ENCODE peak calls at places on chromosomes 16 and 17, in seven cellular contexts. V is AG09309; G is cardiac fibroblast; N is A549; J is heart left ventricle; P is neural progenitor cell; Q is CD8-positive, alpha-beta T cell. K is an unnamed sample.

GRCh38 chr17:74332763-74333220 is 6.8 kb downstream of the KIF19 start:
- DNase-seq in V (no peak), G (no peak), N (no peak), J (no peak), P (peak), Q (no peak), K (peak)

GRCh38 chr17:17186051-17186450 is 20.1 kb downstream of the PLD6 start:
- DNase-seq in V (no peak), G (no peak), N (no peak), J (no peak), P (no peak), Q (no peak), K (no peak)

GRCh38 chr16:57043248-57043647 is 49.1 kb upstream of the CPNE2 start:
- DNase-seq in V (no peak), G (no peak), N (no peak), J (no peak), P (no peak), Q (no peak), K (no peak)

GRCh38 chr17:76449126-76449525 is 3.8 kb downstream of the UBE2O start:
- DNase-seq in V (no peak), G (no peak), N (no peak), J (no peak), P (no peak), Q (no peak), K (no peak)

GRCh38 chr17:77617516-77617915 is 341.0 kb upstream of the TNRC6C start:
- DNase-seq in V (no peak), G (no peak), N (no peak), J (no peak), P (no peak), Q (no peak), K (no peak)

GRCh38 chr16:84132527-84133285 is 12.3 kb downstream of the HSDL1 start:
- DNase-seq in V (no peak), G (no peak), N (no peak), J (no peak), P (no peak), Q (no peak), K (no peak)

GRCh38 chr17:48795444-48796162 is 21.4 kb downstream of the TTLL6 start:
- DNase-seq in V (peak), G (peak), N (peak), J (no peak), P (no peak), Q (no peak), K (no peak)

GRCh38 chr16:31452631-31453106 is 6.6 kb upstream of the ARMC5 start:
- DNase-seq in V (peak), G (peak), N (peak), J (no peak), P (no peak), Q (no peak), K (no peak)

GRCh38 chr16:87924041-87924851 is 12.1 kb downstream of the CA5A start:
- DNase-seq in V (no peak), G (no peak), N (no peak), J (no peak), P (no peak), Q (no peak), K (no peak)

GRCh38 chr16:4117250-4117578 is 972 bp upstream of the ADCY9 start:
- DNase-seq in V (no peak), G (no peak), N (no peak), J (no peak), P (no peak), Q (no peak), K (no peak)

GRCh38 chr17:44878627-44879221 is 20.5 kb downstream of the EFTUD2 start:
- DNase-seq in V (no peak), G (peak), N (peak), J (no peak), P (peak), Q (no peak), K (no peak)

GRCh38 chr17:83199500-83200201 is 120.2 kb downstream of the METRNL start:
- DNase-seq in V (peak), G (no peak), N (no peak), J (peak), P (no peak), Q (peak), K (no peak)

GRCh38 chr17:57955183-57955952 is at the start of gene CUEDC1:
- DNase-seq in V (no peak), G (peak), N (peak), J (peak), P (peak), Q (peak), K (no peak)
- TF ChIP-seq CTCF in V (peak), G (peak), N (peak), J (peak), P (peak), Q (peak), K (peak)

GRCh38 chr16:72848759-72849664 is 198.9 kb downstream of the ZFHX3 start:
- DNase-seq in V (peak), G (peak), N (peak), J (peak), P (peak), Q (no peak), K (no peak)
- TF ChIP-seq CTCF in V (no peak), G (no peak), N (no peak), J (no peak), P (no peak), Q (no peak), K (no peak)

DNA sequence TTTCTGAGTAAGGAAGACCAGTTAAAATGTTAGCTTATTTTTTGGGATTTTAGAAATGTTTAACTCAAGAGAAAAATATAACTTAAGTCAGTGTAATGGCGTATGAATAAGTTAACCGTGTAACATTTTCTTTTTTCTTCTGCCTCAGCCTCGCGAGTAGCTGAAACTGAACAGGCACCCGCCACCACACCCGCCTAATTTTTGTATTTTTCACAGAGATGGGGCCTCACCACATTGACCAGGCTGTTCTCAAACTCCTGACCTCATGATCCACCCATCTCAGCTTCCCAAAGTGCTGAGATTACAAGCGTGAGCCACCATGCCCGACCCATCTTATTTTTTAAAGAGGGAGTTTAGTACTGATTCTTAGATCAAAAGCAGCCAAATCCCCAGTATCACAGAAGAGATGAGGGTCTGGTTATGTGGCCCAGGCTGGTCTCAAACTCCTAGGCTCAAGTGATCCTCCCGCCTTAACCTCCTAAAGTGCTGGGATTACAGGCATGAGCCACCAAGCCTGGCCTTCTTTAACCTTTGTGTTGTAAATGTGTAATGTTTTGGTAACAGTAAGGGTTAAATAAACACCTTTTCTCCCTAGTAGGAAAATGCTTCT is 16.8 kb downstream of the PITPNC1 start:
- DNase-seq in V (no peak), G (no peak), N (no peak), J (no peak), P (no peak), Q (no peak), K (no peak)
- TF ChIP-seq CTCF in V (no peak), G (no peak), N (no peak), J (no peak), P (no peak), Q (no peak), K (no peak)

GRCh38 chr16:720990-721764 is at the start of gene ANTKMT:
- DNase-seq in V (no peak), G (peak), N (peak), J (peak), P (peak), Q (peak), K (peak)
- TF ChIP-seq CTCF in V (no peak), G (no peak), N (no peak), J (no peak), P (no peak), Q (no peak), K (no peak)